ENCODE peak calls at places on chromosomes 7 and 10, in seven cellular contexts. M is Karpas-422, T is left ventricle myocardium inferior, D is tibial nerve, Y is hepatocyte, H is adrenal gland, Q is lower lobe of right lung. Z is an unnamed sample.
A peak's percentile ranks its signal among the peaks of the same experiment; 100 is the strongest.

GRCh38 chr10:101292194-101293006 is 61.6 kb upstream of the BTRC start:
- DNase-seq in M (no peak), Y (peak; percentile 50), H (peak; percentile 29), D (no peak), Q (no peak), T (peak; percentile 34), Z (no peak)

GRCh38 chr7:12315049-12315448 is 88.6 kb downstream of the VWDE start:
- DNase-seq in Y (peak; percentile 23), M (no peak), D (no peak), H (no peak), T (no peak), Q (no peak), Z (no peak)

GRCh38 chr7:91657386-91658120 is 222.9 kb downstream of the MTERF1 start:
- DNase-seq in H (no peak), Q (no peak), D (no peak), M (no peak), Y (no peak), T (no peak), Z (no peak)

GRCh38 chr10:87500646-87501048 is 4.0 kb upstream of the MINPP1 start:
- DNase-seq in T (no peak), Y (peak; percentile 46), Q (no peak), D (no peak), H (no peak), M (no peak), Z (no peak)

GRCh38 chr7:98372993-98373392 is 27.9 kb downstream of the BAIAP2L1 start:
- DNase-seq in M (no peak), Y (no peak), D (no peak), T (no peak), H (no peak), Q (no peak), Z (no peak)

GRCh38 chr7:55177589-55178261 is 158.9 kb downstream of the EGFR start:
- DNase-seq in H (no peak), M (no peak), Y (no peak), Q (no peak), T (peak; percentile 51), D (peak; percentile 89), Z (no peak)

GRCh38 chr7:128791968-128792319 is at the start of gene CCDC136:
- DNase-seq in Q (no peak), T (no peak), Y (peak; percentile 38), M (peak; percentile 48), D (no peak), H (no peak), Z (no peak)

GRCh38 chr7:24435002-24435401 is 138.2 kb upstream of the PALS2 start:
- DNase-seq in T (no peak), M (no peak), Y (no peak), H (no peak), D (no peak), Q (no peak), Z (no peak)

GRCh38 chr7:150972094-150972493 is 6.0 kb downstream of the KCNH2 start:
- DNase-seq in M (no peak), H (no peak), Q (no peak), T (peak; percentile 85), D (no peak), Y (no peak), Z (no peak)

GRCh38 chr7:149494738-149495368 is 2.8 kb downstream of the ZNF746 start:
- DNase-seq in D (no peak), Y (no peak), H (no peak), Q (no peak), M (no peak), T (no peak), Z (peak; percentile 49)

GRCh38 chr10:97383159-97383558 is 18.0 kb downstream of the RRP12 start:
- DNase-seq in M (no peak), Y (no peak), D (no peak), H (no peak), Q (no peak), T (no peak), Z (no peak)

DNA sequence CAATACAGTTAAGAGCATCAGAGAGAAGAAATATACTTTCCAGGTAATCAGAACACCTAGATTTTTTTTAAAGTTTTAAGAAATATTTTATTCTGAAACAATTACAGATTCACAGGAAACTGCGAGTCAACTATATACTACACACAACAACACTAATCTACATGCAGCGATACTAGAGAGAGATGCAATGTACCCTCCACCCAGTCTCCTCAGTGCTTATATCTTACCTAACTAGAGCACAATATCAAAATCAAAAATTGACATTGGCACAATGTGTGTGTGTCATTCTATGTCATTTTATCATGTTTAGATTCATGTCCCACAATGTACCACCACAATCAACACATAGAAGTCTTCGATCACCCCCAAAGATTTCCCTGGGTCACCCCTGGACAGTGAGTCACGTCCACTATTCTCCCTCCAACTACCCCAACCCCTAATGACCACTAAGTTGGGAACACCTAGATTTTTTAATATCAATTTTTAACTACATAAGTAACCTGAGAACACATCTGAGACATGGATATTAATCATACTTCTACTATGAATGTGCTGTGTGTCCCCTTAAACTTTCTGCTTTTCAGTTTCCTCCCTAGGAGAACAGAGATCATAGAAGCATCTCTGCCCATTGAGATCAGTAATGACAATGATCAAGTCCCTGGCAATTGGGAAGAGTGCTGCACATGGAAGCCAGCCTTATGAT is 86.5 kb downstream of the GSAP start:
- DNase-seq in Q (no peak), M (no peak), T (no peak), Y (no peak), D (no peak), H (no peak), Z (no peak)
- H3K4me1 ChIP-seq in Q (peaks cover 55% of the 10 kb centered on the region), M (peaks cover 52% of the 10 kb centered on the region), T (peaks cover 54% of the 10 kb centered on the region), Y (peaks cover 16% of the 10 kb centered on the region), D (peaks cover 32% of the 10 kb centered on the region), H (peaks cover 16% of the 10 kb centered on the region), Z (peaks cover 16% of the 10 kb centered on the region)

DNA sequence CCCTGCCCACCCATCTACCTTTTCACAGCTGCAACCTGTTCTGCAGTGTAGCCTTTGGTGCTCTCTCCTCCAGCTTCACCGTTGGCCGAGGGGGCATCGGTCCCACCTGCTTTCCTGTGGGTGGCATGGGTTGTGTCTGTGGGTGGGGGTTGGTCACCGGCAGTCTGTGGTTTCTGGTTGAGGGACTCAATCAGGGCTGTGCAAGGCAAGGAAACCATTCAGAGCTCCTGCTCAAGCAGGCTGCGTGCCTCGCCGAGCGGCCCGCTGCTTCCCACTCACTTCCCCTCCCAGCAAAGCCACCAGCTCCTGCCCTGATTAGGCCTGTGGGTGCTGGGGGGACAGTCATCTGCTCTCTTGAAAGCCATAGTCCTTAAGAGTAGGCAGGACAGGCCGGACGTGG is 9.8 kb downstream of the DNAJB12 start:
- DNase-seq in T (no peak), H (no peak), Q (no peak), D (no peak), M (no peak), Y (no peak), Z (no peak)
- H3K36me3 ChIP-seq in T (peaks cover 71% of the 10 kb centered on the region), H (peaks cover 58% of the 10 kb centered on the region), Q (peaks cover 84% of the 10 kb centered on the region), D (no peaks in the 10 kb centered on the region), M (peaks cover 12% of the 10 kb centered on the region), Y (no peaks in the 10 kb centered on the region), Z (peaks cover 2% of the 10 kb centered on the region)

DNA sequence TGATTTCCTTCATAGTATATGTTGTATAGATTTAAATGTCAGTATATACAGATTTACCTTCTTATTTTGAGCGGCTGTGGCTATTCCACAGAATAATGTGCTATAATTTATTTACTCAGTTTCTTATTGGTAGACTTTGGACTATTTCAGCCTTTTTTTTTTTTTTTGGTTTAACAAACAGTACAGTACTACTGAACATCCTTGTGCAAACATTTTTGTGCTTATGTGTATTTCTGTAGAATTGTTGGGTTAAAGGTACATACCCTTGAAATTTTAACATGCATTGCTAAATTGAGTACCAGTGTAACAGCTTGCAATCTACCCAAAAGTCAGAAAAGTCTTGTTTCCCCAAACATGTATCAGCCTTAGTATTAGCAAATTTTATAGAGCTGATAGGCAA is 68.8 kb downstream of the HHEX start:
- DNase-seq in Q (no peak), T (no peak), D (no peak), H (no peak), Y (no peak), M (peak; percentile 35), Z (no peak)
- H3K4me1 ChIP-seq in Q (peaks cover 44% of the 10 kb centered on the region), T (peaks cover 27% of the 10 kb centered on the region), D (peaks cover 16% of the 10 kb centered on the region), H (no peaks in the 10 kb centered on the region), Y (peaks cover 14% of the 10 kb centered on the region), M (peaks cover 52% of the 10 kb centered on the region), Z (peaks cover 3% of the 10 kb centered on the region)

DNA sequence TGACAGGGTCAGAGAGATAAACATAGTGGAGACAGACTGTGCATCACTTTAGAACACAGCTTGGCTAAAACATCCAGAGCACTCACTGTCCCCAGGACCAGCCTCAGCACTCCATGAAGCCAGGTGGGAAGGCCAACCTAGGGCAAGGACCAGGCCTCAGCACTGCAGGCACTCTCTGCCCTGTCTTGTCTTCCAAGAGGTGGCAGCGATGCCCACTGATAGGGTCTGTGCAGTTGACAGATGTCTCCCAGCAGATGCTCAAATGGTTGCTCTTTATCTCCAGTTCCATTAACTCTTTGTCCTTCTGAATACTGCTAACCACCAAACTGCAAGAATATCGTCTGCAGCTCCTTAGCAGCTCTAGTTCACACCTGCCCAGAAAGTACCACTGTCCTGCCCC is 9.1 kb downstream of the DDX56 start:
- DNase-seq in M (no peak), D (no peak), Q (no peak), T (no peak), H (no peak), Y (no peak), Z (no peak)
- H3K36me3 ChIP-seq in M (peaks cover 36% of the 10 kb centered on the region), D (peaks cover 25% of the 10 kb centered on the region), Q (peaks cover 65% of the 10 kb centered on the region), T (peaks cover 58% of the 10 kb centered on the region), H (peaks cover 53% of the 10 kb centered on the region), Y (no peaks in the 10 kb centered on the region), Z (peaks cover 4% of the 10 kb centered on the region)

DNA sequence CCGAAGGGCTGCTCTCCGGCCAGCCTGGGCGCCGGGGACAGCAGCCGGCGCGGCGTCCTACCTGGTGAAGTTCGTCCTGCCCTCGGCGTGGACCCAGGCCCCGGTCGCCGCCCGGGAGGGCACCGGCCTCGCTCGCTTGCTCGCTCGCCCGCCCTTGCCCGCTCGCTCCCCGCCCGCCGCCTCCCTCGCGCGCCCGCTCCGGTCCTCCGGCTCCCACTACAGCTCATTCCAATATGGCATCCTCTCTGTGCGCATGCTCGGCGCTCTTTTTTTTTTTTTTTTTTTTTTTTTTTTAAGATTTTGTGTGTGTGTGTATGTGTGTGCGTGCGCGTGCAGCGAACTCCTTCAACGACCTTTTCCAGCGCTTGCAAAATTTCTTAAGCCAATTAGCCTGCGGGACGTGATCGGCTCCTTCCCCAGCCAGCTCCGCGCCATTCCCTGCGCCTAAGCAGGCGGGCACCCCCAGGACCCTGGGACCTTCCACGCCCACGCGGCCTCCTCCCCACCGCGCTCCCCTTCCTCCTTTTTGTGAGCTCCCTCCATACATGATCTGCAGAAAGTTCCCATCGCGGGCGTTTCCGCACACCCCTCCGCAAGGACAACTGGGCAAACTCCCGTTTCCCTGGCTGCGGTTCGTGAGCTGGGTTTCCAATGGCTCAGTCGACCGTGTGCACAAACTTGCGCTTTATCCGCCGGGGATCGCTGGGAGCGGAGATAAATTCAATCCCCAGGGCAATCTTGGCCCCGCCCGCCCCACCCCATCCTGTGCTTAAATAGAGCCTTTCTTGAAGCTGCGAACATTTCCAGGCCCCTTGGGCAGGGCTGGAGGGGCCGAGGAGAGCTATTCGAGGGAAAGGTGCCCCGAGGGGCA is at the start of gene SFMBT2:
- DNase-seq in Q (peak; percentile 74), M (peak; percentile 95), T (peak; percentile 68), Y (peak; percentile 75), H (peak; percentile 74), D (no peak), Z (peak; percentile 84)
- H3K4me1 ChIP-seq in Q (peaks cover 44% of the 10 kb centered on the region), M (peaks cover 32% of the 10 kb centered on the region), T (peaks cover 65% of the 10 kb centered on the region), Y (peaks cover 29% of the 10 kb centered on the region), H (peaks cover 9% of the 10 kb centered on the region), D (peaks cover 12% of the 10 kb centered on the region), Z (no peaks in the 10 kb centered on the region)

GRCh38 chr10:3108575-3109105 is 41.3 kb downstream of the PFKP start:
- DNase-seq in T (no peak), H (no peak), Y (no peak), D (no peak), Q (no peak), M (no peak), Z (no peak)
- H3K36me3 ChIP-seq in T (peaks cover 58% of the 10 kb centered on the region), H (no peaks in the 10 kb centered on the region), Y (no peaks in the 10 kb centered on the region), D (peaks cover 6% of the 10 kb centered on the region), Q (peaks cover 26% of the 10 kb centered on the region), M (peaks cover 79% of the 10 kb centered on the region), Z (peaks cover 8% of the 10 kb centered on the region)

Z was measured in aorta.